ENCODE peak calls at places on chromosomes 7 and 10, in seven cellular contexts. M is GM12878, B is SK-N-SH, P is HCT116, V is H1, Q is HepG2, C is K562. R is an unnamed sample.

GRCh38 chr7:19916011-19916410 is 142.6 kb upstream of the TMEM196 start:
- DNase-seq in V (no peak), C (no peak), Q (no peak), M (no peak), P (peak), B (no peak), R (no peak)

GRCh38 chr7:13989138-13989943 is at the start of gene ETV1:
- DNase-seq in B (peak), C (peak), Q (peak), V (peak), P (no peak), M (no peak), R (no peak)

GRCh38 chr7:74604326-74605020 is 53.0 kb upstream of the GTF2I start:
- DNase-seq in M (no peak), Q (no peak), C (no peak), V (no peak), P (no peak), B (no peak), R (peak)

GRCh38 chr7:127983804-127984332 is 47.4 kb downstream of the LRRC4 start:
- DNase-seq in B (no peak), P (no peak), C (peak), Q (peak), V (no peak), M (no peak), R (no peak)

GRCh38 chr10:126583507-126584200 is 86.8 kb downstream of the C10orf90 start:
- DNase-seq in V (no peak), Q (no peak), P (no peak), M (no peak), C (no peak), B (no peak), R (no peak)

GRCh38 chr7:41183741-41184140 is 519.1 kb downstream of the INHBA start:
- DNase-seq in P (no peak), V (no peak), B (no peak), M (no peak), C (no peak), Q (no peak), R (no peak)

GRCh38 chr10:69641261-69641980 is 11.4 kb downstream of the FAM241B start:
- DNase-seq in B (no peak), P (no peak), M (no peak), Q (no peak), V (no peak), C (no peak), R (no peak)

GRCh38 chr10:59091239-59091638 is 85.2 kb upstream of the PHYHIPL start:
- DNase-seq in C (no peak), B (no peak), Q (no peak), M (no peak), P (no peak), V (no peak), R (no peak)

GRCh38 chr7:13633857-13634256 is 355.6 kb downstream of the ETV1 start:
- DNase-seq in P (no peak), B (no peak), Q (no peak), M (no peak), V (no peak), C (no peak), R (no peak)

GRCh38 chr7:100602889-100603696 is 930 bp downstream of the PCOLCE start:
- DNase-seq in Q (no peak), V (no peak), P (no peak), B (peak), M (no peak), C (peak), R (no peak)

GRCh38 chr7:109261781-109262180 is 692.1 kb downstream of the DNAJB9 start:
- DNase-seq in C (no peak), B (no peak), M (no peak), P (no peak), V (no peak), Q (no peak), R (no peak)

GRCh38 chr7:109256762-109257560 is 687.3 kb downstream of the DNAJB9 start:
- DNase-seq in Q (no peak), P (no peak), V (no peak), M (no peak), C (no peak), B (no peak), R (no peak)

GRCh38 chr7:109259151-109259550 is 689.5 kb downstream of the DNAJB9 start:
- DNase-seq in B (no peak), Q (no peak), V (no peak), C (no peak), M (no peak), P (no peak), R (no peak)
- TF ChIP-seq JUND in B (no peak), Q (no peak), V (peak), C (no peak), M (no peak), P (no peak), R (no peak)

GRCh38 chr7:28784166-28784870 is 173.8 kb downstream of the TRIL start:
- DNase-seq in B (peak), Q (no peak), C (no peak), P (no peak), V (no peak), M (no peak), R (no peak)
- TF ChIP-seq JUND in B (no peak), Q (no peak), C (no peak), P (no peak), V (no peak), M (no peak), R (no peak)

GRCh38 chr7:50653116-50653854 is 88.1 kb upstream of the DDC start:
- DNase-seq in M (no peak), Q (peak), P (no peak), C (no peak), B (no peak), V (no peak), R (no peak)
- TF ChIP-seq JUND in M (no peak), Q (no peak), P (no peak), C (no peak), B (no peak), V (no peak), R (no peak)

GRCh38 chr7:125480762-125481161 is 551.1 kb upstream of the POT1 start:
- DNase-seq in C (no peak), M (no peak), P (no peak), B (no peak), V (no peak), Q (no peak), R (no peak)
- TF ChIP-seq JUND in C (no peak), M (no peak), P (no peak), B (no peak), V (no peak), Q (no peak), R (no peak)

GRCh38 chr7:159015081-159015893 is 129.4 kb downstream of the VIPR2 start:
- DNase-seq in M (no peak), B (no peak), V (no peak), P (no peak), C (peak), Q (no peak), R (peak)
- TF ChIP-seq JUND in M (no peak), B (no peak), V (no peak), P (no peak), C (no peak), Q (no peak), R (no peak)

GRCh38 chr10:507908-508444 is 181.5 kb downstream of the DIP2C start:
- DNase-seq in C (no peak), Q (no peak), M (no peak), B (no peak), V (no peak), P (no peak), R (no peak)

GRCh38 chr10:509361-510102 is 179.9 kb downstream of the DIP2C start:
- DNase-seq in B (no peak), C (no peak), M (no peak), Q (no peak), P (no peak), V (no peak), R (no peak)

GRCh38 chr10:510415-510881 is 179.0 kb downstream of the DIP2C start:
- DNase-seq in B (no peak), P (no peak), M (no peak), C (no peak), Q (no peak), V (no peak), R (no peak)

GRCh38 chr10:507355-507699 is 182.1 kb downstream of the DIP2C start:
- DNase-seq in Q (no peak), M (no peak), V (no peak), C (no peak), P (no peak), B (no peak), R (no peak)

GRCh38 chr10:508726-509125 is 180.7 kb downstream of the DIP2C start:
- DNase-seq in B (no peak), Q (no peak), V (no peak), P (no peak), M (no peak), C (no peak), R (no peak)
- TF ChIP-seq JUND in B (no peak), Q (no peak), V (no peak), P (no peak), M (no peak), C (no peak), R (no peak)

GRCh38 chr7:117229350-117229749 is 93.5 kb downstream of the WNT2 start:
- DNase-seq in Q (no peak), C (no peak), V (no peak), B (no peak), M (no peak), P (no peak), R (no peak)
- TF ChIP-seq JUND in Q (no peak), C (no peak), V (no peak), B (no peak), M (no peak), P (no peak), R (no peak)

GRCh38 chr7:106112972-106113421 is 885 bp upstream of the SYPL1 start:
- DNase-seq in V (no peak), M (no peak), P (no peak), Q (no peak), B (no peak), C (no peak), R (no peak)

GRCh38 chr7:106110238-106110560 is 1.9 kb downstream of the SYPL1 start:
- DNase-seq in P (no peak), M (no peak), B (no peak), C (no peak), V (no peak), Q (no peak), R (no peak)

GRCh38 chr7:106110885-106111670 is 1.0 kb downstream of the SYPL1 start:
- DNase-seq in Q (no peak), V (no peak), P (no peak), M (no peak), B (no peak), C (no peak), R (no peak)

GRCh38 chr7:106112118-106112971 is at the start of gene SYPL1:
- DNase-seq in B (peak), V (peak), Q (peak), P (peak), M (peak), C (peak), R (peak)

GRCh38 chr7:106111671-106112117 is 418 bp downstream of the SYPL1 start:
- DNase-seq in V (no peak), C (peak), B (peak), Q (peak), P (peak), M (no peak), R (peak)
- TF ChIP-seq JUND in V (no peak), C (no peak), B (no peak), Q (no peak), P (no peak), M (no peak), R (no peak)

GRCh38 chr7:133197972-133198544 is 54.8 kb upstream of the EXOC4 start:
- DNase-seq in C (no peak), M (no peak), P (no peak), B (no peak), V (no peak), Q (no peak), R (peak)
- TF ChIP-seq JUND in C (no peak), M (no peak), P (no peak), B (no peak), V (no peak), Q (no peak), R (no peak)